ENCODE peak calls at places on chromosome 6, in ten cellular contexts. O is T-helper 9 cell, M is KBM-7, H is lower lobe of right lung, T is HS-5, C is H9, D is HL-60, Y is NCI-H1417, L is A549, F is GM12892. N is an unnamed sample.
A peak's percentile ranks its signal among the peaks of the same experiment; 100 is the strongest.

GRCh38 chr6:150179030-150179429 is 36.2 kb downstream of the PPP1R14C start:
- DNase-seq in Y (no peak), C (no peak), H (no peak), D (no peak), L (no peak), O (no peak), T (no peak), F (no peak), M (no peak), N (no peak)

GRCh38 chr6:3455121-3455489 is 1.7 kb downstream of the SLC22A23 start:
- DNase-seq in T (no peak), D (no peak), O (peak; percentile 27), H (no peak), C (no peak), L (no peak), M (no peak), Y (peak; percentile 29), F (no peak), N (no peak)

GRCh38 chr6:159608961-159609673 is 83.9 kb downstream of the SOD2 start:
- DNase-seq in H (no peak), T (no peak), L (peak; percentile 8), D (peak; percentile 33), O (no peak), F (no peak), C (peak; percentile 65), M (peak; percentile 10), Y (peak; percentile 6), N (no peak)

GRCh38 chr6:100152201-100152600 is 158.2 kb upstream of the MCHR2 start:
- DNase-seq in M (no peak), H (no peak), Y (no peak), O (no peak), T (no peak), F (no peak), C (no peak), D (no peak), L (no peak), N (no peak)

GRCh38 chr6:25032964-25033363 is 97.2 kb upstream of the RIPOR2 start:
- DNase-seq in D (no peak), F (no peak), O (no peak), C (no peak), H (no peak), M (no peak), L (no peak), T (no peak), Y (no peak), N (no peak)

GRCh38 chr6:112710710-112711109 is 363.6 kb downstream of the RFPL4B start:
- DNase-seq in M (no peak), L (no peak), F (no peak), H (no peak), Y (no peak), T (no peak), C (no peak), O (no peak), D (no peak), N (no peak)

GRCh38 chr6:29626948-29627761 is 5.8 kb downstream of the GABBR1 start:
- DNase-seq in M (no peak), T (no peak), C (no peak), F (no peak), H (no peak), O (no peak), D (no peak), Y (no peak), L (no peak), N (no peak)

GRCh38 chr6:132819405-132820145 is 5.2 kb downstream of the RPS12 start:
- DNase-seq in M (peak; percentile 52), C (no peak), H (no peak), F (no peak), Y (no peak), L (no peak), O (no peak), D (no peak), T (peak; percentile 29), N (peak; percentile 3)

GRCh38 chr6:140366991-140367390 is 992.5 kb upstream of the CITED2 start:
- DNase-seq in L (no peak), H (no peak), O (no peak), M (no peak), D (no peak), T (peak; percentile 51), Y (no peak), C (no peak), F (no peak), N (no peak)

GRCh38 chr6:88749849-88750248 is 213.6 kb downstream of the RNGTT start:
- DNase-seq in L (no peak), Y (no peak), T (no peak), D (no peak), C (no peak), F (no peak), M (no peak), H (no peak), O (no peak), N (no peak)

GRCh38 chr6:15504040-15504491 is 158.8 kb downstream of the DTNBP1 start:
- DNase-seq in F (no peak), T (no peak), Y (no peak), M (no peak), O (no peak), L (no peak), C (no peak), D (no peak), H (no peak), N (no peak)

GRCh38 chr6:12291785-12292604 is 1.8 kb downstream of the EDN1 start:
- DNase-seq in T (no peak), Y (no peak), H (no peak), D (no peak), C (peak; percentile 52), F (no peak), L (no peak), O (no peak), M (no peak), N (no peak)

GRCh38 chr6:39961178-39961577 is 26.9 kb upstream of the MOCS1 start:
- DNase-seq in D (no peak), O (no peak), T (peak; percentile 6), Y (no peak), L (no peak), H (no peak), F (no peak), C (no peak), M (no peak), N (no peak)

GRCh38 chr6:54893818-54894217 is 47.2 kb downstream of the FAM83B start:
- DNase-seq in Y (no peak), L (no peak), T (no peak), H (no peak), O (no peak), C (no peak), D (no peak), M (no peak), F (no peak), N (no peak)

GRCh38 chr6:32944265-32944664 is 3.4 kb upstream of the HLA-DMB start:
- DNase-seq in Y (no peak), C (no peak), O (no peak), F (no peak), T (no peak), H (peak; percentile 57), D (peak; percentile 85), M (peak; percentile 75), L (no peak), N (peak; percentile 95)

GRCh38 chr6:62652692-62653328 is 366.8 kb upstream of the KHDRBS2 start:
- DNase-seq in T (no peak), M (peak; percentile 13), Y (peak; percentile 1), H (no peak), C (no peak), L (no peak), D (no peak), O (no peak), F (no peak), N (no peak)

GRCh38 chr6:24566020-24566752 is 71.4 kb downstream of the ALDH5A1 start:
- DNase-seq in D (no peak), T (peak; percentile 20), C (no peak), L (no peak), M (no peak), Y (no peak), H (no peak), O (no peak), F (no peak), N (no peak)

GRCh38 chr6:150200428-150201105 is 57.7 kb downstream of the PPP1R14C start:
- DNase-seq in H (no peak), L (no peak), D (no peak), M (no peak), F (no peak), O (no peak), Y (no peak), T (no peak), C (no peak), N (no peak)

GRCh38 chr6:85449388-85449817 is 480 bp upstream of the NT5E start:
- DNase-seq in F (peak; percentile 50), D (no peak), O (no peak), L (peak; percentile 28), M (no peak), C (peak; percentile 47), Y (no peak), T (no peak), H (no peak), N (no peak)

GRCh38 chr6:20159781-20160540 is 52.3 kb downstream of the MBOAT1 start:
- DNase-seq in L (no peak), T (no peak), M (no peak), Y (no peak), D (no peak), F (no peak), H (no peak), C (no peak), O (no peak), N (no peak)

GRCh38 chr6:52389626-52390360 is 27.8 kb downstream of the PAQR8 start:
- DNase-seq in T (no peak), D (peak; percentile 18), F (peak; percentile 38), Y (peak; percentile 16), L (no peak), C (no peak), M (peak; percentile 27), O (peak; percentile 48), H (peak; percentile 59), N (peak; percentile 63)

N was measured in AML-193.